ENCODE peak calls at places on chromosome 22, in eight cellular contexts. J is Peyer's patch, F is stomach, Y is gastrocnemius medialis, G is heart right ventricle, M is neuronal stem cell, D is pancreas, N is SJCRH30. E is an unnamed sample.

GRCh38 chr22:20155330-20156041 is 4.6 kb upstream of the CCDC188 start:
- DNase-seq in F (peak), Y (no peak), D (no peak), J (no peak), N (peak), G (peak), M (no peak), E (no peak)

GRCh38 chr22:37244922-37245722 is 1.1 kb upstream of the RAC2 start:
- DNase-seq in M (no peak), F (no peak), J (peak), Y (no peak), N (no peak), G (no peak), D (no peak), E (no peak)

GRCh38 chr22:39292002-39292401 is 27.4 kb downstream of the RPL3 start:
- DNase-seq in M (no peak), N (peak), D (peak), G (no peak), J (no peak), F (no peak), Y (no peak), E (no peak)

GRCh38 chr22:25081409-25081824 is 118.2 kb upstream of the CRYBB3 start:
- DNase-seq in F (peak), M (no peak), D (no peak), N (peak), G (no peak), Y (no peak), J (no peak), E (no peak)

GRCh38 chr22:41204992-41205900 is at the start of gene L3MBTL2:
- DNase-seq in M (peak), N (peak), D (peak), G (peak), Y (peak), J (peak), F (peak), E (peak)

GRCh38 chr22:37229805-37230672 is 14.0 kb downstream of the RAC2 start:
- DNase-seq in Y (peak), M (no peak), N (no peak), G (no peak), J (peak), D (no peak), F (peak), E (no peak)

GRCh38 chr22:35037089-35037488 is 28.9 kb upstream of the ISX start:
- DNase-seq in D (no peak), M (peak), G (no peak), J (no peak), N (peak), Y (no peak), F (no peak), E (no peak)

GRCh38 chr22:37862570-37863325 is 13.5 kb downstream of the EIF3L start:
- DNase-seq in F (no peak), D (no peak), M (no peak), Y (no peak), N (no peak), G (no peak), J (no peak), E (no peak)

GRCh38 chr22:40414838-40415505 is 44.6 kb downstream of the SGSM3 start:
- DNase-seq in M (no peak), N (no peak), D (no peak), F (no peak), Y (peak), J (peak), G (no peak), E (no peak)

GRCh38 chr22:36486619-36487384 is 5.4 kb upstream of the TXN2 start:
- DNase-seq in N (peak), M (no peak), G (peak), F (peak), J (peak), Y (no peak), D (no peak), E (no peak)

GRCh38 chr22:47192106-47192650 is 429.7 kb downstream of the TBC1D22A start:
- DNase-seq in G (peak), Y (no peak), M (no peak), F (peak), D (no peak), J (no peak), N (no peak), E (peak)

GRCh38 chr22:31161386-31161785 is 1.4 kb downstream of the RNF185 start:
- DNase-seq in J (no peak), N (no peak), F (no peak), G (no peak), M (no peak), Y (no peak), D (no peak), E (no peak)

GRCh38 chr22:36386351-36386899 is 1.3 kb downstream of the MYH9 start:
- DNase-seq in G (no peak), N (peak), Y (peak), J (peak), D (peak), F (no peak), M (no peak), E (no peak)

GRCh38 chr22:50063589-50064393 is 5.7 kb upstream of the TTLL8 start:
- DNase-seq in Y (no peak), G (no peak), F (no peak), M (no peak), D (peak), J (no peak), N (no peak), E (no peak)

GRCh38 chr22:47281126-47282106 is 519.0 kb downstream of the TBC1D22A start:
- DNase-seq in G (no peak), Y (no peak), M (no peak), J (no peak), N (no peak), D (peak), F (no peak), E (no peak)

GRCh38 chr22:37300551-37301017 is 18.3 kb downstream of the CYTH4 start:
- DNase-seq in D (no peak), F (no peak), G (no peak), J (peak), M (no peak), N (no peak), Y (no peak), E (no peak)

GRCh38 chr22:20677684-20678242 is 96.2 kb upstream of the SERPIND1 start:
- DNase-seq in D (no peak), Y (no peak), M (no peak), N (no peak), G (no peak), J (no peak), F (no peak), E (no peak)

GRCh38 chr22:39955675-39956074 is 4.5 kb upstream of the TMA7B start:
- DNase-seq in Y (no peak), N (no peak), M (no peak), J (no peak), G (no peak), F (no peak), D (no peak), E (no peak)

GRCh38 chr22:39907605-39908097 is 6.8 kb downstream of the GRAP2 start:
- DNase-seq in Y (no peak), G (no peak), J (no peak), D (no peak), N (no peak), F (no peak), M (no peak), E (no peak)

GRCh38 chr22:37080838-37081237 is 28.7 kb downstream of the TMPRSS6 start:
- DNase-seq in J (no peak), F (no peak), N (no peak), D (no peak), Y (no peak), G (no peak), M (no peak), E (no peak)

GRCh38 chr22:20174785-20175596 is 24.1 kb upstream of the CCDC188 start:
- DNase-seq in J (no peak), M (no peak), G (no peak), D (no peak), N (peak), Y (no peak), F (no peak), E (no peak)

GRCh38 chr22:39114157-39114511 is 17.1 kb downstream of the APOBEC3H start:
- DNase-seq in J (no peak), Y (no peak), G (no peak), N (no peak), D (no peak), F (no peak), M (no peak), E (no peak)

GRCh38 chr22:38071421-38072321 is 12.3 kb downstream of the SLC16A8 start:
- DNase-seq in G (no peak), D (peak), F (no peak), N (no peak), J (no peak), Y (no peak), M (no peak), E (no peak)

GRCh38 chr22:38745676-38746460 is 9.9 kb downstream of the SUN2 start:
- DNase-seq in M (no peak), J (no peak), N (no peak), F (no peak), G (no peak), D (no peak), Y (no peak), E (no peak)

GRCh38 chr22:19139001-19139356 is 5.5 kb downstream of the ESS2 start:
- DNase-seq in M (no peak), N (no peak), F (no peak), Y (no peak), G (no peak), J (no peak), D (peak), E (no peak)

GRCh38 chr22:19173047-19174035 is 5.2 kb downstream of the SLC25A1 start:
- DNase-seq in J (no peak), M (no peak), F (no peak), Y (no peak), G (no peak), N (no peak), D (peak), E (no peak)

GRCh38 chr22:38835888-38836301 is 7.9 kb downstream of the NPTXR start:
- DNase-seq in J (no peak), N (no peak), G (no peak), F (no peak), D (no peak), Y (no peak), M (no peak), E (no peak)

GRCh38 chr22:19981171-19981960 is 35.3 kb downstream of the ARVCF start:
- DNase-seq in J (no peak), D (peak), Y (no peak), G (no peak), N (no peak), F (no peak), M (no peak), E (no peak)

GRCh38 chr22:43212434-43212952 is 25.6 kb upstream of the TTLL12 start:
- DNase-seq in G (no peak), M (no peak), J (no peak), D (no peak), Y (no peak), F (no peak), N (no peak), E (no peak)

GRCh38 chr22:20008221-20008995 is 8.2 kb downstream of the ARVCF start:
- DNase-seq in J (no peak), N (no peak), Y (no peak), G (no peak), F (no peak), D (peak), M (no peak), E (no peak)

GRCh38 chr22:36022697-36023096 is 5.9 kb downstream of the RBFOX2 start:
- DNase-seq in G (no peak), F (no peak), M (no peak), N (no peak), Y (no peak), J (no peak), D (no peak), E (no peak)

GRCh38 chr22:46748948-46749681 is 11.1 kb upstream of the CERK start:
- DNase-seq in Y (no peak), M (no peak), F (no peak), N (no peak), D (no peak), G (no peak), J (peak), E (no peak)

GRCh38 chr22:40606306-40606705 is 30.2 kb downstream of the MRTFA start:
- DNase-seq in Y (no peak), F (no peak), D (no peak), N (no peak), G (no peak), J (no peak), M (no peak), E (no peak)

GRCh38 chr22:42932857-42933782 is 76.0 kb upstream of the ARFGAP3 start:
- DNase-seq in D (peak), N (no peak), Y (no peak), F (no peak), G (peak), M (no peak), J (peak), E (no peak)

GRCh38 chr22:17965538-17966402 is 58.6 kb downstream of the MICAL3 start:
- DNase-seq in F (no peak), J (no peak), M (no peak), Y (no peak), D (no peak), G (no peak), N (peak), E (no peak)

GRCh38 chr22:37525073-37525745 is 6.0 kb upstream of the CARD10 start:
- DNase-seq in D (peak), F (no peak), J (no peak), N (peak), M (no peak), G (no peak), Y (no peak), E (no peak)

GRCh38 chr22:49827307-49827852 is 293 bp downstream of the BRD1 start:
- DNase-seq in J (no peak), M (no peak), Y (no peak), N (no peak), G (no peak), D (no peak), F (no peak), E (no peak)

DNA sequence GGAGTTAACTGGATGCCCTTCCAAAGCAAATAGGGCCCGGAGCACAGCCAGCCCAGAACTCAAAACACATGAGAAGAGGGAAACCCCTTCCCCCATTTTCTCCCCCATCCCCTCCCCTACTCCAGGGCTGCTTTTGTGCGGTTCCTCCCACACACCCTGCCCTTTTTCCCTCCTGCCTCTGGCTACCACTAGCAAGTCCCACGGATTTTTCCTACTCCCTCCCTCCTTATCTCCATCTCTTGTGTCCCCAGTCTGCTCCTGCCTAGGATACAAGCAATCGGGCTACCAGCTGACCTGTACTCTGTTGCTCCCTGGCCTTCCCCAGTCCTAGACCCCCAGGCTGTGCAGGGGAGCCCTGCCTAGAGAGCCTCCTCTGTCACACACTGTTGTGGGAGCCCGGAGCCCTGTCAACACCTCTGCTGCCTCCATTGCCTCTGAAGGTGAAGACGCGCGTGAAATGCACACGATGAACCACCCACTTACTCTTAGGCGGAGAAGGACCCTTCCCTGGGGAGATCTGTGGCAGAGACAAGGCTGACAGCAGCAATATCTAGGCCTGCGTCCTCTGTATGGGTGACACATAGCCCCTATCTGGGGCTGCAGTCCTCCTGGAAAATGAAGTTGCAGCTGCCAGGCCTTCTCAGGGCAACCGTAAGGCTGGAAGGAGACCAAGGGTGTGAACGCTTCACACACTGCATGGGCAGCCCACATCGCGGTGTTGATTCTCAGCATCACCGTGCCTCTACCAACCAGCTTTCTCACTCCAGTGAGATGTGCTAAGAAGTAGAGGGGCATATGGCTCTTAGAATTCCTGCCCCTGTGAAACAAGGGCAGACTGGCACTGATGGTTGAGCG is 282.7 kb downstream of the MN1 start:
- DNase-seq in J (no peak), G (no peak), D (no peak), M (no peak), F (no peak), N (peak), Y (no peak), E (no peak)
- H3K4me3 ChIP-seq in J (no peak), G (no peak), D (no peak), M (no peak), F (no peak), N (no peak), Y (no peak), E (no peak)

DNA sequence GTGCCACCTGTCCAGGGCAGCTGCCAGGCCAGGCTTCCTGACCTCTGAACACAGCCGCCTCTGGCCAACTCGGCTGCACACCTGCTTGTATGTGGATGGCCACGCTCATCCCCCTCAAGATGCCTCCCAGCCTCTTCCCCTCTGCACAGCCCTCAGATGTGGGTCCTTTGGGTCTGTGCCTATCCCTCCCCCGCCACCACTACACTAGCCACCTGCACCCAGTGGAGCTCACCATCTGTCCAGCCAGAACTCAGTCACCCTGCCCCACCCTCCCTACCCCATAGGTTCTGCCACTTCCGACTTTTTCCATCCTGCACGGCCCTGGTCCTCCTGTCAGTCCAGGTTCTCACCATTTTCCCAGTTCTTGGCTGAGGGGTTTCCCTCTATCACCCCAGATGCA is 44.6 kb downstream of the PHF21B start:
- DNase-seq in M (no peak), J (no peak), Y (no peak), D (no peak), F (no peak), G (no peak), N (no peak), E (no peak)
- H3K27ac ChIP-seq in M (no peak), J (no peak), Y (no peak), D (no peak), F (no peak), G (no peak), N (no peak), E (no peak)

GRCh38 chr22:32800158-32800557 is 1.3 kb upstream of the TIMP3 start:
- DNase-seq in Y (peak), D (no peak), N (peak), M (no peak), G (no peak), F (no peak), J (no peak), E (no peak)

GRCh38 chr22:32803020-32803758 is 1.7 kb downstream of the TIMP3 start:
- DNase-seq in F (no peak), Y (no peak), M (no peak), J (no peak), N (no peak), G (no peak), D (no peak), E (no peak)

GRCh38 chr22:32802291-32802826 is 854 bp downstream of the TIMP3 start:
- DNase-seq in Y (no peak), F (no peak), G (no peak), D (no peak), J (no peak), N (no peak), M (no peak), E (no peak)

GRCh38 chr22:32801001-32801435 is 487 bp upstream of the TIMP3 start:
- DNase-seq in N (no peak), D (no peak), M (no peak), Y (no peak), G (no peak), F (no peak), J (no peak), E (no peak)

DNA sequence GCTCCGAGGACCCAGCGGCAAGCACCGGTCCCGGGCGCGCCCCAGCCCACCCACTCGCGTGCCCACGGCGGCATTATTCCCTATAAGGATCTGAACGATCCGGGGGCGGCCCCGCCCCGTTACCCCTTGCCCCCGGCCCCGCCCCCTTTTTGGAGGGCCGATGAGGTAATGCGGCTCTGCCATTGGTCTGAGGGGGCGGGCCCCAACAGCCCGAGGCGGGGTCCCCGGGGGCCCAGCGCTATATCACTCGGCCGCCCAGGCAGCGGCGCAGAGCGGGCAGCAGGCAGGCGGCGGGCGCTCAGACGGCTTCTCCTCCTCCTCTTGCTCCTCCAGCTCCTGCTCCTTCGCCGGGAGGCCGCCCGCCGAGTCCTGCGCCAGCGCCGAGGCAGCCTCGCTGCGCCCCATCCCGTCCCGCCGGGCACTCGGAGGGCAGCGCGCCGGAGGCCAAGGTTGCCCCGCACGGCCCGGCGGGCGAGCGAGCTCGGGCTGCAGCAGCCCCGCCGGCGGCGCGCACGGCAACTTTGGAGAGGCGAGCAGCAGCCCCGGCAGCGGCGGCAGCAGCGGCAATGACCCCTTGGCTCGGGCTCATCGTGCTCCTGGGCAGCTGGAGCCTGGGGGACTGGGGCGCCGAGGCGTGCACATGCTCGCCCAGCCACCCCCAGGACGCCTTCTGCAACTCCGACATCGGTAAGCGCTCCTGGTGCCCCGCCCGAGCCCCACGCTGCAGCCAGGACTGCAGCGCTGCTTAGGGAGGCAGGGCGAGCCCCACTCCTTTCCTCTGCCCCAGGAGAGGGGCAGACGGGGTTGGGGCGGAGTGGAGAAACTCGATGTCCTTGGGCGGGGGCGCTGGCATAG is at the start of gene TIMP3:
- DNase-seq in G (peak), F (peak), N (peak), Y (peak), J (peak), D (peak), M (peak), E (peak)
- H3K4me3 ChIP-seq in G (peak), F (peak), N (peak), Y (peak), J (peak), D (peak), M (peak), E (peak)

GRCh38 chr22:28905433-28905832 is 22.1 kb downstream of the ZNRF3 start:
- DNase-seq in F (no peak), M (no peak), G (no peak), N (no peak), J (no peak), Y (no peak), D (no peak), E (no peak)
- H3K27ac ChIP-seq in F (no peak), M (no peak), G (peak), N (no peak), J (no peak), Y (no peak), D (no peak), E (no peak)

GRCh38 chr22:48367731-48368130 is 1459.9 kb downstream of the BRD1 start:
- DNase-seq in J (no peak), M (no peak), N (no peak), F (no peak), Y (no peak), G (no peak), D (no peak), E (no peak)

GRCh38 chr22:48369789-48370507 is 1457.7 kb downstream of the BRD1 start:
- DNase-seq in F (peak), G (no peak), N (no peak), J (no peak), Y (no peak), D (no peak), M (no peak), E (no peak)

GRCh38 chr22:48370508-48371325 is 1457.0 kb downstream of the BRD1 start:
- DNase-seq in D (no peak), N (no peak), Y (no peak), G (no peak), M (no peak), F (no peak), J (no peak), E (no peak)

GRCh38 chr22:48371391-48371790 is 1456.3 kb downstream of the BRD1 start:
- DNase-seq in F (no peak), Y (no peak), D (no peak), N (no peak), G (no peak), M (no peak), J (no peak), E (no peak)

GRCh38 chr22:48368975-48369525 is 1458.6 kb downstream of the BRD1 start:
- DNase-seq in N (no peak), Y (no peak), D (no peak), M (no peak), G (no peak), F (no peak), J (no peak), E (no peak)
- H3K4me3 ChIP-seq in N (no peak), Y (no peak), D (no peak), M (no peak), G (no peak), F (no peak), J (no peak), E (no peak)

E was measured in suprapubic skin.